ENCODE peak calls at places on chromosomes 3 and 15, in nine cellular contexts. C is SJSA1, D is MCF 10A, A is fibroblast of lung, P is T1000, H is NCI-H1436, G is HuH-7.5, U is sigmoid colon, K is NCI-H524. Z is an unnamed sample.

GRCh38 chr3:189834462-189834861 is 203.3 kb downstream of the TP63 start:
- DNase-seq in H (no peak), D (peak), K (no peak), A (no peak), U (no peak), G (no peak), P (no peak), C (no peak), Z (no peak)

GRCh38 chr15:78216276-78217229 is 17.8 kb downstream of the ACSBG1 start:
- DNase-seq in U (peak), A (peak), D (peak), K (no peak), G (no peak), P (no peak), C (no peak), H (no peak), Z (no peak)

GRCh38 chr3:160005004-160005403 is 16.4 kb downstream of the IL12A start:
- DNase-seq in H (no peak), P (no peak), K (no peak), A (no peak), G (no peak), C (no peak), D (no peak), U (no peak), Z (no peak)

GRCh38 chr15:100340721-100341661 is 784 bp downstream of the ADAMTS17 start:
- DNase-seq in U (no peak), A (no peak), H (no peak), C (no peak), G (no peak), K (no peak), D (no peak), P (no peak), Z (no peak)

GRCh38 chr15:94503293-94503692 is 271.9 kb downstream of the MCTP2 start:
- DNase-seq in P (no peak), A (no peak), D (no peak), U (no peak), K (no peak), C (no peak), H (no peak), G (no peak), Z (no peak)

GRCh38 chr15:63288778-63289378 is 11.5 kb downstream of the APH1B start:
- DNase-seq in G (peak), U (no peak), P (no peak), K (peak), A (peak), H (peak), C (no peak), D (peak), Z (peak)

GRCh38 chr15:51382787-51383186 is 41.3 kb downstream of the GLDN start:
- DNase-seq in C (no peak), H (peak), P (no peak), G (peak), D (peak), K (peak), U (no peak), A (peak), Z (peak)

GRCh38 chr15:77493324-77493907 is 72.7 kb downstream of the HMG20A start:
- DNase-seq in H (no peak), D (no peak), C (no peak), K (no peak), U (no peak), P (no peak), G (no peak), A (peak), Z (no peak)

GRCh38 chr15:41512078-41512394 is 1.6 kb downstream of the LTK start:
- DNase-seq in U (no peak), K (peak), P (no peak), C (no peak), A (no peak), D (no peak), H (no peak), G (no peak), Z (no peak)

GRCh38 chr15:31236184-31237041 is 90.2 kb upstream of the KLF13 start:
- DNase-seq in C (peak), G (no peak), U (peak), K (peak), D (peak), P (peak), A (peak), H (peak), Z (peak)

GRCh38 chr3:174270841-174271240 is 588.3 kb upstream of the NAALADL2 start:
- DNase-seq in C (no peak), D (peak), G (no peak), P (no peak), K (no peak), A (peak), U (no peak), H (no peak), Z (no peak)

GRCh38 chr3:143855183-143855582 is 6.9 kb upstream of the SLC9A9 start:
- DNase-seq in U (no peak), G (no peak), H (no peak), A (no peak), K (no peak), D (no peak), P (no peak), C (no peak), Z (no peak)

GRCh38 chr3:57060089-57060829 is at the start of gene SPATA12:
- DNase-seq in U (peak), A (peak), D (peak), P (peak), C (peak), H (no peak), G (peak), K (no peak), Z (no peak)

GRCh38 chr15:25238716-25239470 is 199.9 kb downstream of the UBE3A start:
- DNase-seq in D (no peak), U (peak), H (no peak), G (no peak), P (no peak), C (no peak), K (no peak), A (no peak), Z (no peak)

GRCh38 chr3:10228248-10228950 is 19.9 kb upstream of the TATDN2 start:
- DNase-seq in C (no peak), A (no peak), U (no peak), H (no peak), K (no peak), P (no peak), D (peak), G (no peak), Z (no peak)

GRCh38 chr3:141328286-141329166 is 39.8 kb upstream of the ZBTB38 start:
- DNase-seq in H (no peak), U (no peak), P (no peak), D (no peak), K (no peak), G (no peak), A (no peak), C (no peak), Z (no peak)

GRCh38 chr15:60673918-60674558 is 195.1 kb upstream of the ICE2 start:
- DNase-seq in G (no peak), C (peak), D (peak), K (no peak), P (peak), U (peak), A (peak), H (no peak), Z (no peak)

GRCh38 chr3:138375446-138375845 is 27.1 kb downstream of the MRAS start:
- DNase-seq in D (no peak), A (no peak), P (no peak), H (no peak), G (no peak), C (no peak), U (peak), K (no peak), Z (no peak)

GRCh38 chr3:174859109-174859735 is at the start of gene NAALADL2:
- DNase-seq in H (no peak), A (no peak), K (no peak), G (no peak), D (no peak), P (no peak), U (no peak), C (no peak), Z (peak)

GRCh38 chr3:108006077-108006675 is 84.7 kb downstream of the CD47 start:
- DNase-seq in H (no peak), G (peak), A (peak), P (no peak), U (no peak), K (no peak), C (no peak), D (peak), Z (no peak)

GRCh38 chr3:3356836-3357235 is 177.3 kb upstream of the CRBN start:
- DNase-seq in D (no peak), G (no peak), A (peak), U (no peak), H (no peak), P (no peak), K (no peak), C (no peak), Z (no peak)